ENCODE peak calls at places on chromosomes 13 and 19, in eight cellular contexts. One of them, this sample, is unnamed.

GRCh38 chr19:40225440-40226305 is 816 bp downstream of the CCNP start:
- DNase-seq in osteoblast: peak; percentile 95
- DNase-seq in IMR-90: peak; percentile 37
- DNase-seq in neural progenitor cell: no peak
- DNase-seq in OCI-LY7: no peak
- DNase-seq in H9: no peak
- DNase-seq in DND-41: no peak
- DNase-seq in PC-3: no peak
- DNase-seq in this sample: no peak

GRCh38 chr13:103140001-103140671 is 73.9 kb upstream of the SLC10A2 start:
- DNase-seq in neural progenitor cell: peak; percentile 46
- DNase-seq in DND-41: no peak
- DNase-seq in OCI-LY7: peak; percentile 72
- DNase-seq in PC-3: peak; percentile 42
- DNase-seq in H9: peak; percentile 37
- DNase-seq in IMR-90: no peak
- DNase-seq in osteoblast: no peak
- DNase-seq in this sample: no peak

GRCh38 chr19:5955638-5955935 is 22.4 kb downstream of the RANBP3 start:
- DNase-seq in IMR-90: peak; percentile 47
- DNase-seq in DND-41: no peak
- DNase-seq in neural progenitor cell: no peak
- DNase-seq in OCI-LY7: no peak
- DNase-seq in PC-3: no peak
- DNase-seq in osteoblast: peak; percentile 81
- DNase-seq in H9: no peak
- DNase-seq in this sample: peak; percentile 62

GRCh38 chr19:33728141-33728540 is 68.5 kb upstream of the KCTD15 start:
- DNase-seq in OCI-LY7: no peak
- DNase-seq in PC-3: no peak
- DNase-seq in osteoblast: no peak
- DNase-seq in DND-41: no peak
- DNase-seq in H9: no peak
- DNase-seq in neural progenitor cell: no peak
- DNase-seq in IMR-90: no peak
- DNase-seq in this sample: no peak

GRCh38 chr19:48247212-48247611 is 8.5 kb downstream of the CARD8 start:
- DNase-seq in OCI-LY7: no peak
- DNase-seq in IMR-90: no peak
- DNase-seq in osteoblast: no peak
- DNase-seq in PC-3: no peak
- DNase-seq in H9: no peak
- DNase-seq in neural progenitor cell: no peak
- DNase-seq in DND-41: no peak
- DNase-seq in this sample: no peak

GRCh38 chr13:39888865-39889810 is 233.7 kb downstream of the COG6 start:
- DNase-seq in PC-3: peak; percentile 36
- DNase-seq in OCI-LY7: no peak
- DNase-seq in H9: no peak
- DNase-seq in IMR-90: no peak
- DNase-seq in DND-41: no peak
- DNase-seq in neural progenitor cell: no peak
- DNase-seq in osteoblast: peak; percentile 62
- DNase-seq in this sample: peak; percentile 39

GRCh38 chr13:64928704-64929499 is 2301.2 kb downstream of the PCDH9 start:
- DNase-seq in IMR-90: peak; percentile 86
- DNase-seq in neural progenitor cell: no peak
- DNase-seq in DND-41: no peak
- DNase-seq in OCI-LY7: no peak
- DNase-seq in osteoblast: no peak
- DNase-seq in H9: no peak
- DNase-seq in PC-3: peak; percentile 70
- DNase-seq in this sample: peak; percentile 93

GRCh38 chr13:66996503-66996902 is 233.6 kb downstream of the PCDH9 start:
- DNase-seq in IMR-90: peak; percentile 18
- DNase-seq in PC-3: peak; percentile 15
- DNase-seq in neural progenitor cell: no peak
- DNase-seq in DND-41: no peak
- DNase-seq in OCI-LY7: no peak
- DNase-seq in osteoblast: no peak
- DNase-seq in H9: no peak
- DNase-seq in this sample: no peak

GRCh38 chr19:51187395-51188226 is 37.3 kb upstream of the CD33 start:
- DNase-seq in IMR-90: no peak
- DNase-seq in PC-3: no peak
- DNase-seq in DND-41: no peak
- DNase-seq in H9: no peak
- DNase-seq in osteoblast: no peak
- DNase-seq in OCI-LY7: no peak
- DNase-seq in neural progenitor cell: no peak
- DNase-seq in this sample: no peak

GRCh38 chr19:5958074-5958850 is 19.7 kb downstream of the RANBP3 start:
- DNase-seq in IMR-90: no peak
- DNase-seq in neural progenitor cell: no peak
- DNase-seq in DND-41: no peak
- DNase-seq in OCI-LY7: no peak
- DNase-seq in H9: no peak
- DNase-seq in PC-3: no peak
- DNase-seq in osteoblast: peak; percentile 76
- DNase-seq in this sample: no peak

DNA sequence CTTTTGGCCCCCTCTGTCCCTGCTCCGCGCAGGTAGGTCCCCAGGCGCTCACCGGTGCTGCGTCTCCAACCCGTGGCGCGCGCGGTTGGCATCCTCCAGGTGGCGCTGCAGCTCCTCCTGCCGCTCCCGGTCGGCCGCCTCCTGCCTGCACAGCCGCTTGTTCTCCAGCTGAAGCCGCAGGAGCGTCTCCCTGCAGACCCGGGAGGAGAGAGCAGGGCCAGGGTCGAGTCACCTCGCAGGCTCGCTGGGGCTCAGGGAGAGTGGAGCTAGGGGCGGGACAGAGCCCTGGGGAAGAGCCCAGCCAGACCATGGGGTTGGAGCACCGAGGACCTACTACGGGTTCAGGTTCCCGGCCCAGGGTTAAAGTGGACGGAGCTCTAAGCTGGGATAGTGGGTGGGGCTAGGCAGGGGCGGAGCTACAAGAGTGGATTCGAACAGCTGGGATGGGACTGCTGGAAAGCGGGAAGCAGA is 9.3 kb downstream of the HOOK2 start:
- DNase-seq in H9: peak; percentile 89
- DNase-seq in PC-3: peak; percentile 79
- DNase-seq in OCI-LY7: peak; percentile 77
- DNase-seq in IMR-90: peak; percentile 73
- DNase-seq in neural progenitor cell: peak; percentile 87
- DNase-seq in osteoblast: peak; percentile 100
- DNase-seq in DND-41: peak; percentile 87
- DNase-seq in this sample: no peak
- H2AFZ ChIP-seq in H9: no peak overlapping the region
- H2AFZ ChIP-seq in PC-3: peak overlapping the region; percentile 66
- H2AFZ ChIP-seq in OCI-LY7: no peak overlapping the region
- H2AFZ ChIP-seq in IMR-90: peak overlapping the region; percentile 98
- H2AFZ ChIP-seq in neural progenitor cell: peak overlapping the region; percentile 73
- H2AFZ ChIP-seq in osteoblast: peak overlapping the region; percentile 95
- H2AFZ ChIP-seq in DND-41: peak overlapping the region; percentile 65
- H2AFZ ChIP-seq in this sample: peak overlapping the region; percentile 58

GRCh38 chr13:26500618-26501320 is 56.7 kb upstream of the WASF3 start:
- DNase-seq in OCI-LY7: no peak
- DNase-seq in PC-3: no peak
- DNase-seq in DND-41: peak; percentile 13
- DNase-seq in neural progenitor cell: no peak
- DNase-seq in H9: no peak
- DNase-seq in IMR-90: no peak
- DNase-seq in osteoblast: no peak
- DNase-seq in this sample: no peak
- H2AFZ ChIP-seq in OCI-LY7: no peak overlapping the region
- H2AFZ ChIP-seq in PC-3: no peak overlapping the region
- H2AFZ ChIP-seq in DND-41: no peak overlapping the region
- H2AFZ ChIP-seq in neural progenitor cell: no peak overlapping the region
- H2AFZ ChIP-seq in H9: no peak overlapping the region
- H2AFZ ChIP-seq in IMR-90: peak overlapping the region; percentile 67
- H2AFZ ChIP-seq in osteoblast: peak overlapping the region; percentile 76
- H2AFZ ChIP-seq in this sample: no peak overlapping the region

DNA sequence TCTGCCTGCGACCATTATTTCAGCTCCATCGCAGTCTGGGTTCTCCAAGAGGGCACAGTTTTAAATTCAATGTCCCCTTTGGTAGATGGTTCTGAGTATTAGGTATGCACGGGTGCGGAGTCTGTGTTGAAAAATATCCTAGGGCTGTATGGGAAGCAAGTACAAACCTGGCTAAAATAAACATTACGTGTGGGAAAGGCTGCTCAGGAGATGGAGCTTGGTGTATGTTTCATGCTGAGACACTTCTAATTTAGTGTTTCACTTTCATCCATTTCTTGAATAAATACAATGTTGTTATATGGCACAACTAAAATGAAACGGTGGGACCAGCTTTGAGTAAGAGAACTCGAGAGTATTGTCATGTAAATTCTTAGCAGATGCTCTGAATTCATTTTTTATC is 458.7 kb downstream of the MYO16 start:
- DNase-seq in PC-3: no peak
- DNase-seq in OCI-LY7: no peak
- DNase-seq in osteoblast: no peak
- DNase-seq in DND-41: no peak
- DNase-seq in H9: no peak
- DNase-seq in neural progenitor cell: no peak
- DNase-seq in IMR-90: no peak
- DNase-seq in this sample: no peak
- H2AFZ ChIP-seq in PC-3: no peak overlapping the region
- H2AFZ ChIP-seq in OCI-LY7: no peak overlapping the region
- H2AFZ ChIP-seq in osteoblast: no peak overlapping the region
- H2AFZ ChIP-seq in DND-41: no peak overlapping the region
- H2AFZ ChIP-seq in H9: no peak overlapping the region
- H2AFZ ChIP-seq in neural progenitor cell: no peak overlapping the region
- H2AFZ ChIP-seq in IMR-90: no peak overlapping the region
- H2AFZ ChIP-seq in this sample: no peak overlapping the region

GRCh38 chr19:8390617-8390981 is 439 bp downstream of the RAB11B start:
- DNase-seq in IMR-90: peak; percentile 89
- DNase-seq in PC-3: peak; percentile 97
- DNase-seq in neural progenitor cell: peak; percentile 96
- DNase-seq in DND-41: peak; percentile 96
- DNase-seq in H9: peak; percentile 95
- DNase-seq in osteoblast: peak; percentile 99
- DNase-seq in OCI-LY7: peak; percentile 92
- DNase-seq in this sample: peak; percentile 93
- H2AFZ ChIP-seq in IMR-90: peak overlapping the region; percentile 95
- H2AFZ ChIP-seq in PC-3: peak overlapping the region; percentile 83
- H2AFZ ChIP-seq in neural progenitor cell: peak overlapping the region; percentile 80
- H2AFZ ChIP-seq in DND-41: peak overlapping the region; percentile 72
- H2AFZ ChIP-seq in H9: no peak overlapping the region
- H2AFZ ChIP-seq in osteoblast: peak overlapping the region; percentile 47
- H2AFZ ChIP-seq in OCI-LY7: peak overlapping the region; percentile 51
- H2AFZ ChIP-seq in this sample: no peak overlapping the region

GRCh38 chr13:72620874-72621273 is 106.6 kb downstream of the MZT1 start:
- DNase-seq in OCI-LY7: no peak
- DNase-seq in DND-41: no peak
- DNase-seq in IMR-90: no peak
- DNase-seq in PC-3: no peak
- DNase-seq in H9: no peak
- DNase-seq in neural progenitor cell: no peak
- DNase-seq in osteoblast: no peak
- DNase-seq in this sample: no peak
- H2AFZ ChIP-seq in OCI-LY7: no peak overlapping the region
- H2AFZ ChIP-seq in DND-41: no peak overlapping the region
- H2AFZ ChIP-seq in IMR-90: no peak overlapping the region
- H2AFZ ChIP-seq in PC-3: no peak overlapping the region
- H2AFZ ChIP-seq in H9: no peak overlapping the region
- H2AFZ ChIP-seq in neural progenitor cell: no peak overlapping the region
- H2AFZ ChIP-seq in osteoblast: no peak overlapping the region
- H2AFZ ChIP-seq in this sample: no peak overlapping the region